ENCODE peak calls at places on chromosome 22, in nine cellular contexts. L is HuH-7.5; W is ureter; K is NCI-H526; X is B cell; N is NCI-H345; D is stimulated activated CD4-positive, alpha-beta T cell treated with anti-CD3 and anti-CD28 coated beads, Interleukin-1b, Interleukin-23, amount 100 ng/mL, for 1 hour; U is activated T-cell treated with anti-CD3 and anti-CD28 coated beads, Interleukin-2, amount 50 U/mL, for 72 hours; R is AG10803. Q is an unnamed sample.

GRCh38 chr22:47016636-47017035 is 254.2 kb downstream of the TBC1D22A start:
- DNase-seq in L (no peak), U (no peak), N (no peak), X (no peak), K (no peak), R (no peak), D (no peak), W (no peak), Q (no peak)

GRCh38 chr22:30731658-30732057 is 37.0 kb downstream of the OSBP2 start:
- DNase-seq in L (no peak), X (no peak), W (no peak), R (no peak), D (no peak), K (no peak), N (no peak), U (no peak), Q (no peak)

GRCh38 chr22:40300884-40301672 is 45.2 kb upstream of the ADSL start:
- DNase-seq in X (no peak), N (no peak), U (peak; percentile 33), L (no peak), W (no peak), D (no peak), R (no peak), K (no peak), Q (peak; percentile 67)

GRCh38 chr22:37212174-37212906 is at the start of gene SSTR3:
- DNase-seq in X (peak; percentile 20), U (peak; percentile 3), L (no peak), W (no peak), D (no peak), R (no peak), K (no peak), N (no peak), Q (no peak)

GRCh38 chr22:19265779-19266178 is 25.7 kb downstream of the CLTCL1 start:
- DNase-seq in D (no peak), U (no peak), N (no peak), R (no peak), W (no peak), X (no peak), K (no peak), L (no peak), Q (no peak)

GRCh38 chr22:30830907-30831306 is 136.2 kb downstream of the OSBP2 start:
- DNase-seq in N (no peak), X (no peak), K (no peak), L (no peak), R (peak; percentile 97), W (peak; percentile 73), U (no peak), D (no peak), Q (no peak)

GRCh38 chr22:33747029-33747428 is 173.2 kb downstream of the LARGE1 start:
- DNase-seq in D (no peak), N (no peak), U (no peak), L (no peak), W (no peak), X (no peak), R (no peak), K (no peak), Q (no peak)

GRCh38 chr22:37887610-37888378 is 18.3 kb upstream of the MICALL1 start:
- DNase-seq in U (no peak), W (peak; percentile 82), D (no peak), R (peak; percentile 94), L (no peak), N (no peak), X (no peak), K (no peak), Q (no peak)

GRCh38 chr22:36773935-36774334 is 2.0 kb downstream of the IFT27 start:
- DNase-seq in W (no peak), D (no peak), N (no peak), L (no peak), X (no peak), K (no peak), R (peak; percentile 54), U (no peak), Q (no peak)

GRCh38 chr22:27667121-27667843 is 134.3 kb downstream of the MN1 start:
- DNase-seq in D (no peak), U (no peak), X (no peak), R (no peak), K (no peak), L (no peak), W (no peak), N (no peak), Q (no peak)

GRCh38 chr22:32911526-32911925 is 110.0 kb downstream of the TIMP3 start:
- DNase-seq in D (no peak), N (no peak), K (no peak), W (no peak), X (no peak), R (peak; percentile 21), U (no peak), L (no peak), Q (no peak)

GRCh38 chr22:37661160-37661924 is 2.8 kb downstream of the PDXP start:
- DNase-seq in X (no peak), U (peak; percentile 30), N (peak; percentile 63), W (no peak), K (no peak), D (no peak), R (peak; percentile 78), L (peak; percentile 51), Q (no peak)

GRCh38 chr22:19873138-19873959 is 18.7 kb upstream of the GNB1L start:
- DNase-seq in R (no peak), X (peak; percentile 15), K (no peak), W (peak; percentile 39), U (no peak), N (no peak), D (no peak), L (no peak), Q (no peak)

GRCh38 chr22:49770454-49771265 is 57.0 kb downstream of the BRD1 start:
- DNase-seq in K (no peak), R (no peak), N (no peak), U (no peak), L (no peak), W (no peak), X (no peak), D (no peak), Q (no peak)

GRCh38 chr22:48643066-48643731 is 1184.5 kb downstream of the BRD1 start:
- DNase-seq in N (no peak), U (no peak), R (no peak), D (no peak), W (no peak), X (no peak), L (no peak), K (no peak), Q (no peak)

GRCh38 chr22:17565986-17566687 is 2.8 kb downstream of the SLC25A18 start:
- DNase-seq in K (no peak), N (no peak), R (no peak), W (no peak), U (no peak), D (no peak), L (no peak), X (no peak), Q (no peak)

GRCh38 chr22:41030891-41031290 is 61.5 kb upstream of the EP300 start:
- DNase-seq in K (no peak), U (no peak), X (no peak), L (no peak), W (no peak), N (no peak), R (peak; percentile 56), D (no peak), Q (no peak)

GRCh38 chr22:33573479-33573878 is 346.8 kb downstream of the LARGE1 start:
- DNase-seq in L (no peak), N (no peak), X (no peak), R (no peak), U (no peak), W (no peak), D (no peak), K (no peak), Q (no peak)

GRCh38 chr22:37282385-37282677 is at the start of gene CYTH4:
- DNase-seq in L (no peak), U (peak; percentile 85), N (no peak), W (peak; percentile 78), R (no peak), K (no peak), X (peak; percentile 80), D (no peak), Q (peak; percentile 81)

GRCh38 chr22:31449521-31449920 is 40.1 kb downstream of the EIF4ENIF1 start:
- DNase-seq in K (no peak), L (no peak), D (no peak), W (no peak), U (no peak), X (no peak), N (no peak), R (peak; percentile 44), Q (no peak)

GRCh38 chr22:41240377-41241132 is at the start of gene CHADL:
- DNase-seq in L (no peak), R (no peak), W (no peak), U (no peak), D (no peak), N (peak; percentile 10), X (no peak), K (peak; percentile 29), Q (no peak)

GRCh38 chr22:29765905-29766631 is 739 bp downstream of the ZMAT5 start:
- DNase-seq in L (peak; percentile 47), W (no peak), R (no peak), X (no peak), N (peak; percentile 12), D (no peak), U (peak; percentile 33), K (no peak), Q (peak; percentile 52)

GRCh38 chr22:48651036-48651890 is 1176.4 kb downstream of the BRD1 start:
- DNase-seq in K (no peak), W (no peak), X (no peak), N (no peak), L (no peak), D (no peak), U (no peak), R (no peak), Q (no peak)

GRCh38 chr22:49453816-49454215 is 373.9 kb downstream of the BRD1 start:
- DNase-seq in W (no peak), R (no peak), U (no peak), K (no peak), D (no peak), N (peak; percentile 53), L (no peak), X (no peak), Q (no peak)

GRCh38 chr22:36227396-36227795 is 11.9 kb downstream of the APOL2 start:
- DNase-seq in X (no peak), K (no peak), W (peak; percentile 37), L (no peak), D (no peak), R (no peak), N (no peak), U (peak; percentile 14), Q (no peak)

GRCh38 chr22:21709688-21710087 is 25.9 kb downstream of the YPEL1 start:
- DNase-seq in R (no peak), U (no peak), K (no peak), D (no peak), N (no peak), W (no peak), L (no peak), X (no peak), Q (no peak)

GRCh38 chr22:38504731-38505594 is 1.1 kb downstream of the DDX17 start:
- DNase-seq in K (no peak), U (peak; percentile 58), N (no peak), D (peak; percentile 33), L (no peak), W (no peak), R (peak; percentile 60), X (peak; percentile 55), Q (peak; percentile 39)

GRCh38 chr22:20446383-20446970 is 8.9 kb upstream of the SCARF2 start:
- DNase-seq in W (no peak), K (no peak), R (no peak), X (no peak), L (no peak), N (no peak), D (no peak), U (no peak), Q (no peak)

GRCh38 chr22:39253427-39254070 is 8.8 kb upstream of the PDGFB start:
- DNase-seq in D (no peak), U (peak; percentile 60), L (no peak), K (no peak), W (peak; percentile 68), R (peak; percentile 67), N (peak; percentile 51), X (no peak), Q (peak; percentile 69)

GRCh38 chr22:29244785-29245625 is 22.8 kb downstream of the RHBDD3 start:
- DNase-seq in X (no peak), L (no peak), W (no peak), K (no peak), U (no peak), R (no peak), N (no peak), D (no peak), Q (no peak)

GRCh38 chr22:38925571-38926041 is 31.8 kb upstream of the APOBEC3A start:
- DNase-seq in U (no peak), R (no peak), W (no peak), X (no peak), N (no peak), D (no peak), L (no peak), K (no peak), Q (no peak)

Q was measured in GM10248.